ENCODE peak calls at places on chromosomes 13 and 19, in six cellular contexts. One of them, this sample, is unnamed.

GRCh38 chr19:23075031-23075733 is 41.6 kb upstream of the ZNF730 start:
- DNase-seq in HepG2: no peak
- DNase-seq in K562: peak; percentile 26
- DNase-seq in HCT116: no peak
- DNase-seq in NT2/D1: peak; percentile 94
- DNase-seq in H1: peak; percentile 95
- DNase-seq in this sample: no peak

GRCh38 chr19:11699931-11700794 is 38.6 kb downstream of the ZNF823 start:
- DNase-seq in H1: no peak
- DNase-seq in HepG2: peak; percentile 33
- DNase-seq in K562: peak; percentile 29
- DNase-seq in NT2/D1: no peak
- DNase-seq in HCT116: peak; percentile 38
- DNase-seq in this sample: no peak

GRCh38 chr13:29550589-29550988 is 44.9 kb downstream of the SLC7A1 start:
- DNase-seq in H1: no peak
- DNase-seq in HepG2: no peak
- DNase-seq in HCT116: no peak
- DNase-seq in NT2/D1: no peak
- DNase-seq in K562: no peak
- DNase-seq in this sample: no peak

GRCh38 chr19:39177736-39178135 is 19.0 kb upstream of the NCCRP1 start:
- DNase-seq in H1: no peak
- DNase-seq in NT2/D1: no peak
- DNase-seq in K562: no peak
- DNase-seq in HepG2: no peak
- DNase-seq in HCT116: no peak
- DNase-seq in this sample: no peak

GRCh38 chr19:46404884-46405658 is 8.3 kb downstream of the CCDC8 start:
- DNase-seq in NT2/D1: no peak
- DNase-seq in HepG2: peak; percentile 56
- DNase-seq in K562: peak; percentile 69
- DNase-seq in HCT116: no peak
- DNase-seq in H1: no peak
- DNase-seq in this sample: no peak

GRCh38 chr19:47099576-47100050 is 14.0 kb downstream of the ZC3H4 start:
- DNase-seq in HepG2: no peak
- DNase-seq in K562: no peak
- DNase-seq in HCT116: no peak
- DNase-seq in H1: no peak
- DNase-seq in NT2/D1: no peak
- DNase-seq in this sample: no peak

GRCh38 chr19:23787106-23787505 is 28.4 kb upstream of the ZNF681 start:
- DNase-seq in HCT116: no peak
- DNase-seq in HepG2: no peak
- DNase-seq in H1: no peak
- DNase-seq in NT2/D1: no peak
- DNase-seq in K562: no peak
- DNase-seq in this sample: no peak

GRCh38 chr19:54724644-54725043 is 402 bp downstream of the KIR3DL3 start:
- DNase-seq in K562: no peak
- DNase-seq in HCT116: no peak
- DNase-seq in HepG2: no peak
- DNase-seq in H1: no peak
- DNase-seq in NT2/D1: no peak
- DNase-seq in this sample: no peak

GRCh38 chr19:38211206-38211605 is 12.8 kb downstream of the DPF1 start:
- DNase-seq in HepG2: no peak
- DNase-seq in NT2/D1: no peak
- DNase-seq in H1: peak; percentile 79
- DNase-seq in HCT116: no peak
- DNase-seq in K562: peak; percentile 39
- DNase-seq in this sample: no peak

GRCh38 chr13:48750588-48751383 is 97.1 kb downstream of the CYSLTR2 start:
- DNase-seq in NT2/D1: no peak
- DNase-seq in H1: no peak
- DNase-seq in K562: no peak
- DNase-seq in HCT116: no peak
- DNase-seq in HepG2: no peak
- DNase-seq in this sample: no peak

GRCh38 chr13:57698851-57699250 is 67.3 kb downstream of the PCDH17 start:
- DNase-seq in HepG2: no peak
- DNase-seq in HCT116: no peak
- DNase-seq in NT2/D1: no peak
- DNase-seq in K562: no peak
- DNase-seq in H1: no peak
- DNase-seq in this sample: no peak

GRCh38 chr19:2509096-2509495 is 33.2 kb downstream of the GADD45B start:
- DNase-seq in HCT116: no peak
- DNase-seq in NT2/D1: no peak
- DNase-seq in HepG2: no peak
- DNase-seq in K562: no peak
- DNase-seq in H1: no peak
- DNase-seq in this sample: no peak

GRCh38 chr19:35212241-35212640 is 16.3 kb downstream of the FAM187B start:
- DNase-seq in NT2/D1: no peak
- DNase-seq in HepG2: no peak
- DNase-seq in H1: no peak
- DNase-seq in HCT116: no peak
- DNase-seq in K562: no peak
- DNase-seq in this sample: no peak

GRCh38 chr19:53879145-53880037 is 2.6 kb upstream of the PRKCG start:
- DNase-seq in NT2/D1: peak; percentile 86
- DNase-seq in HCT116: no peak
- DNase-seq in K562: peak; percentile 93
- DNase-seq in H1: peak; percentile 100
- DNase-seq in HepG2: peak; percentile 86
- DNase-seq in this sample: no peak

GRCh38 chr13:90105881-90106496 is 1241.5 kb upstream of the MIR17HG start:
- DNase-seq in K562: no peak
- DNase-seq in HCT116: no peak
- DNase-seq in H1: no peak
- DNase-seq in NT2/D1: no peak
- DNase-seq in HepG2: no peak
- DNase-seq in this sample: no peak

GRCh38 chr13:101019126-101019525 is 344.5 kb upstream of the TMTC4 start:
- DNase-seq in HepG2: no peak
- DNase-seq in K562: no peak
- DNase-seq in H1: no peak
- DNase-seq in HCT116: no peak
- DNase-seq in NT2/D1: no peak
- DNase-seq in this sample: no peak

GRCh38 chr19:39969681-39970423 is 1.1 kb upstream of the PSMC4 start:
- DNase-seq in K562: no peak
- DNase-seq in H1: no peak
- DNase-seq in HCT116: no peak
- DNase-seq in NT2/D1: no peak
- DNase-seq in HepG2: no peak
- DNase-seq in this sample: no peak

GRCh38 chr19:32012206-32012605 is 333.2 kb upstream of the ZNF507 start:
- DNase-seq in K562: no peak
- DNase-seq in NT2/D1: no peak
- DNase-seq in HCT116: no peak
- DNase-seq in HepG2: peak; percentile 13
- DNase-seq in H1: peak; percentile 17
- DNase-seq in this sample: no peak

GRCh38 chr13:32883501-32883900 is 132.7 kb upstream of the KL start:
- DNase-seq in HCT116: no peak
- DNase-seq in H1: no peak
- DNase-seq in HepG2: no peak
- DNase-seq in NT2/D1: no peak
- DNase-seq in K562: no peak
- DNase-seq in this sample: no peak

GRCh38 chr19:48627865-48628314 is 8.6 kb downstream of the SPHK2 start:
- DNase-seq in HepG2: no peak
- DNase-seq in HCT116: no peak
- DNase-seq in H1: no peak
- DNase-seq in K562: no peak
- DNase-seq in NT2/D1: no peak
- DNase-seq in this sample: no peak

GRCh38 chr19:36819130-36819630 is 19.0 kb downstream of the ZNF790 start:
- DNase-seq in HepG2: no peak
- DNase-seq in NT2/D1: no peak
- DNase-seq in HCT116: no peak
- DNase-seq in K562: no peak
- DNase-seq in H1: no peak
- DNase-seq in this sample: no peak

DNA sequence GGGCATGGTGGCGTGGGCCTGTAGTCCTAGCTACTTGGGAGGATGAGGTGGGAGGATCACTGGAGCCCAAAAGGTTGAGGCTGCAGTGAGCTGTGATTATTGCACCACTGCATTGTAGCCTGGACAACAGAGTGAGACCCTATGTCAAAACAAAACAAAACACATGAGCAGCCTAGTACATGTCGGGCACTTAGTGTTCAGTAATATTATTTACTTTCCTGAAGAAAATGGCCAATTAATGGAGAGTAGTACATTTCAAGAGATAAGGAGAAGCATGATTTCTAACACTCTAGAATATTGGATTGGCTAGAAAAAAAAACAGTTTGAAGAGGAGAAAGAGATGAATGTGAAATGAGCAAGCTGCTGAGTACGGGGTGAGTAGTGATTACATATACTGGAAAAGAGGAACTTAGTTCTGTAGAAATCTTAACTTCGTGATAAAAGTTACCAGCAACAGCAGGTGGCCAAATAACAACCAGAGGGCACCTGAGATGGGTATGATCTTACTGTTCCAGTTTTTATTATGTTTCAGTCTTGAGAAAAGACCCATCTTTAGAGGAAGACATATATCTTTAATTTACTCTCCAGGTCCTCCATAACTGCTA is 36.2 kb downstream of the SPATA13 start:
- DNase-seq in K562: no peak
- DNase-seq in H1: no peak
- DNase-seq in NT2/D1: no peak
- DNase-seq in HCT116: no peak
- DNase-seq in HepG2: no peak
- DNase-seq in this sample: no peak
- TF ChIP-seq ZNF274 in K562: no peak
- TF ChIP-seq ZNF274 in H1: no peak
- TF ChIP-seq ZNF274 in NT2/D1: no peak
- TF ChIP-seq ZNF274 in HCT116: no peak
- TF ChIP-seq ZNF274 in HepG2: no peak
- TF ChIP-seq ZNF274 in this sample: no peak

GRCh38 chr13:111317042-111317550 is 3.3 kb upstream of the TEX29 start:
- DNase-seq in H1: no peak
- DNase-seq in NT2/D1: no peak
- DNase-seq in HCT116: no peak
- DNase-seq in K562: no peak
- DNase-seq in HepG2: no peak
- DNase-seq in this sample: no peak
- TF ChIP-seq ZNF274 in H1: no peak
- TF ChIP-seq ZNF274 in NT2/D1: no peak
- TF ChIP-seq ZNF274 in HCT116: no peak
- TF ChIP-seq ZNF274 in K562: no peak
- TF ChIP-seq ZNF274 in HepG2: no peak
- TF ChIP-seq ZNF274 in this sample: no peak

DNA sequence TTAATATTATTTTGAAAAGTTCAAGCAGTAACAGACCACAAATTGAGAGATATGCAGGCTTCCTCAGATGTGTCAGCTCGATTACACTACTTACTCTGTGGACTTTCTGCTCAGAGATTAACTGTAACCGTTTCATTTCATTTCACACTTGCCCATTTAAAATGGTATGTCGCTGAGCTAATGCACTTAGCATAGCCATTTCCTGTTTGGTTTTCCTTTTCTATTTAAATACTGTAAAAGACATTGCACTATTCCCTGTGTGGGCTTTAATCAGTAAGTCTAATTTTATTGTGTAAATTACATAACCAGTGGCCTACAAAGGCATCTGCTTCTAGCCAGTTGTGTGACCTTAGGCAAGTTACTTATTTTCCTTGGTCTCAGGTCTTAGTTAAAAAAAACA is 237.6 kb downstream of the LACC1 start:
- DNase-seq in H1: no peak
- DNase-seq in K562: no peak
- DNase-seq in NT2/D1: no peak
- DNase-seq in HCT116: no peak
- DNase-seq in HepG2: no peak
- DNase-seq in this sample: no peak
- TF ChIP-seq ZNF274 in H1: no peak
- TF ChIP-seq ZNF274 in K562: no peak
- TF ChIP-seq ZNF274 in NT2/D1: no peak
- TF ChIP-seq ZNF274 in HCT116: no peak
- TF ChIP-seq ZNF274 in HepG2: no peak
- TF ChIP-seq ZNF274 in this sample: no peak

DNA sequence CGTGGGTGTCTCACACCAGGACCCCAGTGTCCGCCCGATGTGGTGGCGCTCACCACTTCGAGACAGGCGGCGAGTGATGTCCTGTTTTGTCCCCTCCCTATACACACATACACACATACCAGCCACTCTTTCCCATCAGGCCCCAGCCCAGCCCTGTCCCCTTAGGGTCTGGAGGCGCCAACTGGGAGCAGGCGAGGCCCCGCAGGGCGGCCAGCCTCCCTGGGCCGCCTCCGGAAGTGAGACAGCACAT is 38.1 kb upstream of the NANOS3 start:
- DNase-seq in K562: peak; percentile 63
- DNase-seq in H1: no peak
- DNase-seq in HCT116: no peak
- DNase-seq in NT2/D1: no peak
- DNase-seq in HepG2: no peak
- DNase-seq in this sample: no peak
- TF ChIP-seq ZNF274 in K562: no peak
- TF ChIP-seq ZNF274 in H1: no peak
- TF ChIP-seq ZNF274 in HCT116: no peak
- TF ChIP-seq ZNF274 in NT2/D1: no peak
- TF ChIP-seq ZNF274 in HepG2: no peak
- TF ChIP-seq ZNF274 in this sample: no peak

DNA sequence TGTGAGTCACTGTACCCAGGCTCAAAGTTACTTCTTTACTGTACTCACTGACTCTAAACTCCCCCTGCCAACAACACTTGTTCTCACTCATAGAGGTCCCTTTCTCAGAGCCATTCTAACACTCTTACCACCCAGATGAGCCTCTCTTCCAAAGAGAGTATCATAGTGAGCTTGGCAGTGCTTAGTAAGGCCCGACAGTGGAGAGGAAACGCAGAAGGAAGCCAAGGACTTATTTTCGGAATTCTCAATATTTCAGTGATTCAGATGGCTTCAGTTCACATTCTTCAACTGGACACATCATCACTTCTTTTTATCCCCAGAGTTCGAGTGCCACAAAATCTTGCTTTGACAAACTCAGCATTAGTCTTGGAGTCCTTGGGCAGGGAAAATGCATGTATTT is 285.9 kb downstream of the DNAJC15 start:
- DNase-seq in HCT116: no peak
- DNase-seq in K562: no peak
- DNase-seq in HepG2: no peak
- DNase-seq in NT2/D1: no peak
- DNase-seq in H1: no peak
- DNase-seq in this sample: no peak
- TF ChIP-seq ZNF274 in HCT116: no peak
- TF ChIP-seq ZNF274 in K562: no peak
- TF ChIP-seq ZNF274 in HepG2: no peak
- TF ChIP-seq ZNF274 in NT2/D1: no peak
- TF ChIP-seq ZNF274 in H1: no peak
- TF ChIP-seq ZNF274 in this sample: no peak